ENCODE peak calls at places on chromosomes 12 and 14, in five cellular contexts. A, P, C, V and T are unnamed samples.

GRCh38 chr12:60052483-60052882 is 456.7 kb downstream of the SLC16A7 start:
- DNase-seq in A (no peak), P (no peak), C (no peak), V (peak), T (no peak)

GRCh38 chr14:105879867-105880561 is 353.6 kb downstream of the TMEM121 start:
- DNase-seq in A (no peak), P (no peak), C (no peak), V (no peak), T (no peak)

GRCh38 chr14:105108516-105108864 is 43.3 kb upstream of the GPR132 start:
- DNase-seq in A (no peak), P (no peak), C (no peak), V (no peak), T (no peak)

GRCh38 chr12:19792028-19792427 is 352.7 kb downstream of the AEBP2 start:
- DNase-seq in A (no peak), P (no peak), C (no peak), V (no peak), T (no peak)

GRCh38 chr12:68833508-68833907 is 25.5 kb downstream of the MDM2 start:
- DNase-seq in A (no peak), P (no peak), C (no peak), V (no peak), T (no peak)

GRCh38 chr12:130137141-130138018 is 24.9 kb upstream of the FZD10 start:
- DNase-seq in A (no peak), P (no peak), C (no peak), V (no peak), T (no peak)

GRCh38 chr14:56854325-56854724 is 44.0 kb upstream of the OTX2 start:
- DNase-seq in A (no peak), P (no peak), C (no peak), V (no peak), T (no peak)

GRCh38 chr14:50999726-51000125 is 55.4 kb upstream of the PYGL start:
- DNase-seq in A (no peak), P (no peak), C (no peak), V (no peak), T (no peak)

GRCh38 chr12:108282676-108283075 is 56.4 kb downstream of the CMKLR1 start:
- DNase-seq in A (no peak), P (no peak), C (no peak), V (no peak), T (no peak)

GRCh38 chr14:69093551-69094421 is 59.1 kb downstream of the DCAF5 start:
- DNase-seq in A (no peak), P (peak), C (no peak), V (peak), T (peak)

GRCh38 chr14:96625436-96625945 is 123.3 kb downstream of the PAPOLA start:
- DNase-seq in A (no peak), P (no peak), C (no peak), V (no peak), T (no peak)

GRCh38 chr14:103519043-103519836 is 3.4 kb downstream of the CKB start:
- DNase-seq in A (no peak), P (peak), C (no peak), V (no peak), T (peak)

GRCh38 chr12:89775336-89776005 is 66.8 kb upstream of the ATP2B1 start:
- DNase-seq in A (no peak), P (peak), C (no peak), V (no peak), T (peak)

GRCh38 chr12:98595152-98595988 is 1.9 kb downstream of the SLC25A3 start:
- DNase-seq in A (peak), P (peak), C (no peak), V (peak), T (peak)

GRCh38 chr12:102912258-102912657 is 4.8 kb downstream of the PAH start:
- DNase-seq in A (no peak), P (no peak), C (no peak), V (no peak), T (no peak)

GRCh38 chr14:91866061-91866460 is 1.3 kb downstream of the TC2N start:
- DNase-seq in A (no peak), P (no peak), C (no peak), V (no peak), T (peak)

GRCh38 chr14:72781476-72782181 is 112.3 kb downstream of the DPF3 start:
- DNase-seq in A (no peak), P (peak), C (no peak), V (peak), T (peak)

GRCh38 chr12:76441016-76441415 is 92.8 kb upstream of the BBS10 start:
- DNase-seq in A (no peak), P (no peak), C (no peak), V (no peak), T (no peak)

GRCh38 chr14:68268719-68269118 is 449.1 kb downstream of the RAD51B start:
- DNase-seq in A (no peak), P (no peak), C (no peak), V (no peak), T (no peak)

GRCh38 chr12:126784328-126784921 is 1482.5 kb upstream of the TMEM132C start:
- DNase-seq in A (peak), P (peak), C (no peak), V (peak), T (no peak)
- TF ChIP-seq CTCF in A (peak), P (peak), C (peak), V (peak), T (peak)

GRCh38 chr14:43900173-43900655 is 606.9 kb downstream of the FSCB start:
- DNase-seq in A (no peak), P (no peak), C (no peak), V (no peak), T (no peak)

GRCh38 chr14:43898709-43899108 is 608.4 kb downstream of the FSCB start:
- DNase-seq in A (no peak), P (no peak), C (no peak), V (no peak), T (no peak)

GRCh38 chr14:43896044-43896443 is 611.0 kb downstream of the FSCB start:
- DNase-seq in A (no peak), P (no peak), C (no peak), V (no peak), T (no peak)

DNA sequence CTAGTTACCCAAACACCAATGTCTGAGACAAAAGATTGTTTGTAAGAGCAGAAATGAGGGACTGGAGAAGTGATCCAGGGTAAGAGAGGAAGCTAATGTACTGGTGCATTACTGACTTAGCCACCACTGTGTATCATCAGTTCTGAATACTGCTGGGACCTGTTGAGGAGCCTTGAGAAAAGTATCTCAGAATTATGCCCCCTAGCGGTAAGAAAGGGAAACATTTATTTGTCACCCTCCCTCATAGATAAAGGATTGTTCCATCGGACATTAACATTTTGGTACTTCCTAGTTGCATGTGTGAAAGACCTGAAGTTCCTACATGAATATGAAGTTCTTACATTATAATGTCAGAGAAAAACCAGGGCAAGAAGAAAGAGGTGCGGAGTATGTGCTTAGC is 612.5 kb downstream of the FSCB start:
- DNase-seq in A (no peak), P (no peak), C (no peak), V (no peak), T (no peak)
- TF ChIP-seq CTCF in A (peak), P (peak), C (peak), V (peak), T (peak)

GRCh38 chr12:132647858-132648257 is 29.3 kb downstream of the P2RX2 start:
- DNase-seq in A (no peak), P (no peak), C (no peak), V (no peak), T (no peak)
- TF ChIP-seq CTCF in A (no peak), P (no peak), C (no peak), V (no peak), T (no peak)

GRCh38 chr12:39803151-39803550 is 183.5 kb upstream of the ABCD2 start:
- DNase-seq in A (no peak), P (no peak), C (no peak), V (no peak), T (no peak)
- TF ChIP-seq CTCF in A (no peak), P (no peak), C (no peak), V (no peak), T (no peak)

GRCh38 chr12:113786107-113786506 is 180.0 kb downstream of the RBM19 start:
- DNase-seq in A (no peak), P (no peak), C (no peak), V (no peak), T (no peak)
- TF ChIP-seq CTCF in A (no peak), P (peak), C (peak), V (peak), T (no peak)

GRCh38 chr12:65098364-65098763 is 22.7 kb downstream of the WIF1 start:
- DNase-seq in A (no peak), P (no peak), C (no peak), V (no peak), T (peak)
- TF ChIP-seq CTCF in A (no peak), P (no peak), C (no peak), V (no peak), T (no peak)

GRCh38 chr14:89910706-89911017 is 43.9 kb downstream of the EFCAB11 start:
- DNase-seq in A (no peak), P (no peak), C (no peak), V (no peak), T (no peak)

GRCh38 chr14:89911018-89911919 is 43.3 kb downstream of the EFCAB11 start:
- DNase-seq in A (no peak), P (peak), C (no peak), V (peak), T (peak)

GRCh38 chr14:89909586-89909985 is 44.9 kb downstream of the EFCAB11 start:
- DNase-seq in A (no peak), P (no peak), C (no peak), V (no peak), T (no peak)

GRCh38 chr14:89907655-89908054 is 46.9 kb downstream of the EFCAB11 start:
- DNase-seq in A (no peak), P (no peak), C (no peak), V (no peak), T (no peak)

GRCh38 chr14:89908712-89909450 is 45.6 kb downstream of the EFCAB11 start:
- DNase-seq in A (no peak), P (no peak), C (no peak), V (no peak), T (no peak)
- TF ChIP-seq CTCF in A (no peak), P (no peak), C (no peak), V (no peak), T (no peak)